ENCODE peak calls at places on chromosome 21, in five cellular contexts. Q is cardiac muscle cell, W is osteocyte, Y is esophagus squamous epithelium, O is HFF-Myc. G is an unnamed sample.

GRCh38 chr21:27213328-27213727 is 246.4 kb upstream of the ADAMTS5 start:
- DNase-seq in Q (peak), W (no peak), Y (no peak), O (no peak), G (peak)

GRCh38 chr21:31119199-31119598 is 80.9 kb upstream of the KRTAP19-8 start:
- DNase-seq in Q (no peak), W (no peak), Y (no peak), O (no peak), G (no peak)

GRCh38 chr21:45543371-45543709 is 1.1 kb upstream of the SLC19A1 start:
- DNase-seq in Q (no peak), W (no peak), Y (no peak), O (no peak), G (no peak)

GRCh38 chr21:32888971-32889370 is 117.4 kb upstream of the PAXBP1 start:
- DNase-seq in Q (no peak), W (no peak), Y (no peak), O (no peak), G (no peak)

GRCh38 chr21:45547211-45547900 is 5.1 kb upstream of the SLC19A1 start:
- DNase-seq in Q (no peak), W (no peak), Y (no peak), O (no peak), G (no peak)

GRCh38 chr21:26736449-26736848 is 108.8 kb downstream of the ADAMTS1 start:
- DNase-seq in Q (no peak), W (no peak), Y (no peak), O (no peak), G (no peak)

GRCh38 chr21:39300587-39300986 is 12.8 kb downstream of the BRWD1 start:
- DNase-seq in Q (no peak), W (no peak), Y (no peak), O (no peak), G (no peak)

GRCh38 chr21:46183910-46184624 is at the start of gene SPATC1L:
- DNase-seq in Q (peak), W (peak), Y (no peak), O (no peak), G (peak)

GRCh38 chr21:44455524-44456206 is 355 bp downstream of the LRRC3 start:
- DNase-seq in Q (peak), W (no peak), Y (no peak), O (no peak), G (peak)

GRCh38 chr21:45264146-45264918 is 23.4 kb downstream of the POFUT2 start:
- DNase-seq in Q (no peak), W (peak), Y (no peak), O (no peak), G (no peak)

GRCh38 chr21:14533555-14534400 is 12.3 kb downstream of the SAMSN1 start:
- DNase-seq in Q (no peak), W (no peak), Y (no peak), O (no peak), G (peak)

GRCh38 chr21:45550552-45551210 is 8.4 kb upstream of the SLC19A1 start:
- DNase-seq in Q (no peak), W (no peak), Y (no peak), O (no peak), G (no peak)

GRCh38 chr21:16084776-16085364 is 355.1 kb downstream of the USP25 start:
- DNase-seq in Q (no peak), W (no peak), Y (no peak), O (peak), G (peak)

GRCh38 chr21:40208960-40209359 is 341.7 kb downstream of the PCP4 start:
- DNase-seq in Q (no peak), W (no peak), Y (no peak), O (no peak), G (no peak)

GRCh38 chr21:44370027-44370735 is 16.8 kb downstream of the TRPM2 start:
- DNase-seq in Q (peak), W (no peak), Y (no peak), O (peak), G (peak)

GRCh38 chr21:16534408-16535099 is 804.8 kb downstream of the USP25 start:
- DNase-seq in Q (peak), W (no peak), Y (no peak), O (peak), G (peak)

GRCh38 chr21:31420354-31420753 is 76.3 kb upstream of the TIAM1 start:
- DNase-seq in Q (no peak), W (no peak), Y (no peak), O (no peak), G (no peak)

GRCh38 chr21:31959881-31960280 is 87.1 kb downstream of the HUNK start:
- DNase-seq in Q (no peak), W (no peak), Y (no peak), O (no peak), G (no peak)

GRCh38 chr21:32750405-32750804 is 21.1 kb downstream of the PAXBP1 start:
- DNase-seq in Q (no peak), W (no peak), Y (no peak), O (no peak), G (no peak)

GRCh38 chr21:32099812-32100416 is 178.9 kb downstream of the MIS18A start:
- DNase-seq in Q (no peak), W (no peak), Y (no peak), O (no peak), G (no peak)

GRCh38 chr21:16468191-16468590 is 738.4 kb downstream of the USP25 start:
- DNase-seq in Q (no peak), W (no peak), Y (no peak), O (no peak), G (peak)

GRCh38 chr21:45080639-45081414 is 6.4 kb downstream of the ADARB1 start:
- DNase-seq in Q (no peak), W (no peak), Y (no peak), O (no peak), G (peak)

GRCh38 chr21:8993943-8994639 is 1527.3 kb upstream of the TPTE start:
- DNase-seq in Q (no peak), W (no peak), Y (no peak), O (no peak), G (no peak)

GRCh38 chr21:32587112-32587511 is 1.8 kb upstream of the TCP10L start:
- DNase-seq in Q (no peak), W (no peak), Y (no peak), O (no peak), G (no peak)

GRCh38 chr21:41066086-41066938 is 101.6 kb upstream of the BACE2 start:
- DNase-seq in Q (no peak), W (peak), Y (no peak), O (no peak), G (no peak)

GRCh38 chr21:45110873-45111624 is 36.7 kb downstream of the ADARB1 start:
- DNase-seq in Q (no peak), W (no peak), Y (no peak), O (no peak), G (no peak)

GRCh38 chr21:15444118-15444960 is 285.4 kb upstream of the USP25 start:
- DNase-seq in Q (no peak), W (no peak), Y (no peak), O (no peak), G (no peak)

GRCh38 chr21:16563795-16564194 is 834.0 kb downstream of the USP25 start:
- DNase-seq in Q (peak), W (no peak), Y (no peak), O (no peak), G (peak)

GRCh38 chr21:46080171-46081021 is 17.5 kb upstream of the COL6A2 start:
- DNase-seq in Q (peak), W (peak), Y (no peak), O (no peak), G (no peak)

GRCh38 chr21:31137951-31138350 is 99.7 kb upstream of the KRTAP19-8 start:
- DNase-seq in Q (no peak), W (no peak), Y (no peak), O (no peak), G (no peak)

GRCh38 chr21:20272791-20273362 is 725.3 kb upstream of the NCAM2 start:
- DNase-seq in Q (no peak), W (no peak), Y (no peak), O (no peak), G (no peak)

GRCh38 chr21:39022901-39023693 is 160.2 kb downstream of the PSMG1 start:
- DNase-seq in Q (peak), W (no peak), Y (no peak), O (no peak), G (peak)

GRCh38 chr21:38965241-38965640 is 159.5 kb downstream of the ETS2 start:
- DNase-seq in Q (peak), W (no peak), Y (no peak), O (no peak), G (no peak)

GRCh38 chr21:45404726-45405270 is at the start of gene COL18A1:
- DNase-seq in Q (peak), W (no peak), Y (no peak), O (no peak), G (peak)

GRCh38 chr21:21997390-21998333 is 999.5 kb downstream of the NCAM2 start:
- DNase-seq in Q (no peak), W (no peak), Y (no peak), O (no peak), G (no peak)

GRCh38 chr21:46008893-46009635 is 27.5 kb downstream of the COL6A1 start:
- DNase-seq in Q (no peak), W (peak), Y (no peak), O (no peak), G (no peak)

GRCh38 chr21:31136891-31137290 is 98.6 kb upstream of the KRTAP19-8 start:
- DNase-seq in Q (no peak), W (no peak), Y (no peak), O (no peak), G (peak)

GRCh38 chr21:45768741-45769049 is 125.2 kb downstream of the PCBP3 start:
- DNase-seq in Q (no peak), W (no peak), Y (no peak), O (no peak), G (no peak)

GRCh38 chr21:32009263-32009662 is 136.4 kb downstream of the HUNK start:
- DNase-seq in Q (no peak), W (no peak), Y (no peak), O (no peak), G (no peak)

GRCh38 chr21:43270800-43271261 is 102.0 kb downstream of the CRYAA start:
- DNase-seq in Q (no peak), W (no peak), Y (no peak), O (no peak), G (no peak)

GRCh38 chr21:43268804-43269186 is 100.0 kb downstream of the CRYAA start:
- DNase-seq in Q (no peak), W (no peak), Y (no peak), O (no peak), G (no peak)

GRCh38 chr21:43269981-43270670 is 101.3 kb downstream of the CRYAA start:
- DNase-seq in Q (no peak), W (no peak), Y (no peak), O (no peak), G (no peak)

GRCh38 chr21:43268086-43268803 is 99.4 kb downstream of the CRYAA start:
- DNase-seq in Q (no peak), W (no peak), Y (no peak), O (no peak), G (no peak)

DNA sequence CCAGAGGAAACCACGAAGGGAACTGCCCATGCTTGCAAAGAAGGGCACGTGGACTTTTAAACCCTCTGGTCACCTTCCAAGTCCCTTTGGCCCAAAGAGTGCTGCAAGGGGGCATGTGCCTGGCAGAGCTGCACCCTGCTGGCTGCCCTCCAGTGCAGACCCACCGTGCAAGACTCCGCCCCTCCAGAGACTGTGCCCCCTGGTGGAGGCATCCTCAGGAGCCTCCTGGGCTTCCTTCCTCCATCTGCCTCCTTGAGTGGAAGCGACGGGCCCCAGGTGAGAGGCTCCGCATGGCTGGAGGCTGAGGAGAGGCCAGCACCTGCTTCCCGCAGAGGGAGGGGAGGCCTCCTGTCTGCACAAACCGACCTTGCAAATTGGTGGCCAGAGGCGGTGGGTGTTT is 100.7 kb downstream of the CRYAA start:
- DNase-seq in Q (no peak), W (no peak), Y (no peak), O (no peak), G (no peak)
- TF ChIP-seq CTCF in Q (peak), W (no peak), Y (no peak), O (peak), G (no peak)

GRCh38 chr21:42255038-42255601 is 36.2 kb downstream of the ABCG1 start:
- DNase-seq in Q (no peak), W (no peak), Y (no peak), O (no peak), G (no peak)
- TF ChIP-seq CTCF in Q (no peak), W (no peak), Y (no peak), O (no peak), G (no peak)

DNA sequence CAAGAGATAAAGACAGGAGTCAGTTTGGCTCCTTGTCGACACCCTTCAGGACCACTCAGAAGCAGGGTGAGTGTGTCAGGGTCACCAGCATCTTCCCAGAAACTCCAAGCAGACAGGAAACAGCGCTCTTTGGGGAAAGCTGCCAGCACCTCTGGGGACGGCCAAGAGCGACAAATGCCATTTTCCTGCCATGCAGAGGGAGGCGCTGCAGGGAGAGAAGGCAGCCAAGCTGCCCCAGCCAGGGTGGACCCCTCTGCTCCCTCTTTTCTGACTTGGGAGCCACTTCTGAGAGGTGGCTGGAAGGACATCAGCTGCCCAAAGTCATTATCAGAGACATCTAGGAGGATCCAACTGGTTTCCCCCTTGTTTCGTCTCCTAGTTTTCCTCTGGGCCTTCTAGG is 29.0 kb downstream of the SIM2 start:
- DNase-seq in Q (no peak), W (peak), Y (no peak), O (no peak), G (no peak)
- TF ChIP-seq CTCF in Q (peak), W (no peak), Y (no peak), O (no peak), G (no peak)

GRCh38 chr21:37873655-37874054 is 42.6 kb downstream of the KCNJ6 start:
- DNase-seq in Q (no peak), W (no peak), Y (no peak), O (no peak), G (peak)
- TF ChIP-seq CTCF in Q (peak), W (peak), Y (no peak), O (no peak), G (no peak)

GRCh38 chr21:29092102-29092959 is 18.9 kb upstream of the CCT8 start:
- DNase-seq in Q (no peak), W (no peak), Y (no peak), O (no peak), G (peak)
- TF ChIP-seq CTCF in Q (peak), W (peak), Y (no peak), O (no peak), G (peak)

GRCh38 chr21:35051287-35051818 is 2.3 kb upstream of the RUNX1 start:
- DNase-seq in Q (peak), W (no peak), Y (peak), O (peak), G (peak)
- TF ChIP-seq CTCF in Q (peak), W (peak), Y (peak), O (peak), G (peak)

GRCh38 chr21:34890258-34890723 is 158.8 kb downstream of the RUNX1 start:
- DNase-seq in Q (no peak), W (no peak), Y (no peak), O (no peak), G (no peak)

GRCh38 chr21:34891610-34891943 is 157.5 kb downstream of the RUNX1 start:
- DNase-seq in Q (no peak), W (no peak), Y (no peak), O (no peak), G (no peak)

GRCh38 chr21:34889537-34890257 is 159.4 kb downstream of the RUNX1 start:
- DNase-seq in Q (peak), W (peak), Y (no peak), O (no peak), G (peak)

GRCh38 chr21:34892196-34892595 is 156.9 kb downstream of the RUNX1 start:
- DNase-seq in Q (no peak), W (no peak), Y (no peak), O (no peak), G (peak)

DNA sequence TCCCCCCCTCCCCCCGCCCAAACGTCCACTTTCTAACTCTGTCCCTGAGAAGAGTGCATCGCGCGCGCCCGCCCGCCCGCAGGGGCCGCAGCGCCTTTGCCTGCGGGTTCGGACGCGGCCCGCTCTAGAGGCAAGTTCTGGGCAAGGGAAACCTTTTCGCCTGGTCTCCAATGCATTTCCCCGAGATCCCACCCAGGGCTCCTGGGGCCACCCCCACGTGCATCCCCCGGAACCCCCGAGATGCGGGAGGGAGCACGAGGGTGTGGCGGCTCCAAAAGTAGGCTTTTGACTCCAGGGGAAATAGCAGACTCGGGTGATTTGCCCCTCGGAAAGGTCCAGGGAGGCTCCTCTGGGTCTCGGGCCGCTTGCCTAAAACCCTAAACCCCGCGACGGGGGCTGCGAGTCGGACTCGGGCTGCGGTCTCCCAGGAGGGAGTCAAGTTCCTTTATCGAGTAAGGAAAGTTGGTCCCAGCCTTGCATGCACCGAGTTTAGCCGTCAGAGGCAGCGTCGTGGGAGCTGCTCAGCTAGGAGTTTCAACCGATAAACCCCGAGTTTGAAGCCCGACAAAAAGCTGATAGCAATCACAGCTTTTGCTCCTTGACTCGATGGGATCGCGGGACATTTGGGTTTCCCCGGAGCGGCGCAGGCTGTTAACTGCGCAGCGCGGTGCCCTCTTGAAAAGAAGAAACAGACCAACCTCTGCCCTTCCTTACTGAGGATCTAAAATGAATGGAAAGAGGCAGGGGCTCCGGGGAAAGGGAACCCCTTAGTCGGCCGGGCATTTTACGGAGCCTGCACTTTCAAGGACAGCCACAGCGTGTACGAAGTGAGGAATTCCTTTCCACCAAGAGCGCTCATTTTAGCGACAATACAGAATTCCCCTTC is 158.1 kb downstream of the RUNX1 start:
- DNase-seq in Q (peak), W (no peak), Y (no peak), O (no peak), G (peak)
- TF ChIP-seq CTCF in Q (peak), W (no peak), Y (peak), O (no peak), G (peak)